ENCODE peak calls at places on chromosomes 2 and 18, in five cellular contexts. One of them, this sample, is unnamed.

GRCh38 chr18:76801567-76802505 is 20.5 kb upstream of the ZNF236 start:
- DNase-seq in GM10248: peak
- DNase-seq in GM12865: peak
- DNase-seq in WTC11: peak
- DNase-seq in ascending aorta: no peak
- DNase-seq in this sample: peak

GRCh38 chr2:157782057-157782845 is 93.9 kb downstream of the ACVR1 start:
- DNase-seq in WTC11: no peak
- DNase-seq in ascending aorta: no peak
- DNase-seq in GM12865: no peak
- DNase-seq in GM10248: no peak
- DNase-seq in this sample: peak

GRCh38 chr2:229174794-229175529 is 96.1 kb downstream of the PID1 start:
- DNase-seq in GM12865: no peak
- DNase-seq in GM10248: no peak
- DNase-seq in WTC11: no peak
- DNase-seq in ascending aorta: no peak
- DNase-seq in this sample: no peak

GRCh38 chr2:129877795-129878775 is 101.4 kb upstream of the RAB6C start:
- DNase-seq in GM10248: peak
- DNase-seq in ascending aorta: no peak
- DNase-seq in GM12865: no peak
- DNase-seq in WTC11: peak
- DNase-seq in this sample: no peak

GRCh38 chr18:3329871-3330270 is 67.9 kb downstream of the MYL12B start:
- DNase-seq in ascending aorta: no peak
- DNase-seq in WTC11: no peak
- DNase-seq in GM12865: no peak
- DNase-seq in GM10248: no peak
- DNase-seq in this sample: no peak

GRCh38 chr2:69943000-69943840 is 18.2 kb downstream of the ASPRV1 start:
- DNase-seq in WTC11: no peak
- DNase-seq in GM10248: no peak
- DNase-seq in ascending aorta: no peak
- DNase-seq in GM12865: no peak
- DNase-seq in this sample: peak

GRCh38 chr2:191302459-191303155 is 57.4 kb downstream of the MYO1B start:
- DNase-seq in WTC11: no peak
- DNase-seq in GM10248: no peak
- DNase-seq in GM12865: peak
- DNase-seq in ascending aorta: no peak
- DNase-seq in this sample: peak

GRCh38 chr2:95036491-95037289 is 11.2 kb downstream of the MAL start:
- DNase-seq in GM12865: no peak
- DNase-seq in WTC11: no peak
- DNase-seq in ascending aorta: no peak
- DNase-seq in GM10248: no peak
- DNase-seq in this sample: no peak

GRCh38 chr2:10426726-10427567 is 21.2 kb downstream of the ODC1 start:
- DNase-seq in GM10248: no peak
- DNase-seq in ascending aorta: no peak
- DNase-seq in WTC11: no peak
- DNase-seq in GM12865: no peak
- DNase-seq in this sample: no peak

GRCh38 chr2:138898855-138899254 is 118.7 kb upstream of the NXPH2 start:
- DNase-seq in WTC11: no peak
- DNase-seq in GM12865: no peak
- DNase-seq in GM10248: no peak
- DNase-seq in ascending aorta: no peak
- DNase-seq in this sample: no peak

GRCh38 chr18:47545613-47546012 is 294.2 kb upstream of the SKOR2 start:
- DNase-seq in WTC11: peak
- DNase-seq in ascending aorta: no peak
- DNase-seq in GM12865: peak
- DNase-seq in GM10248: no peak
- DNase-seq in this sample: no peak

GRCh38 chr18:63155169-63155852 is 164.3 kb downstream of the BCL2 start:
- DNase-seq in ascending aorta: no peak
- DNase-seq in GM12865: peak
- DNase-seq in GM10248: peak
- DNase-seq in WTC11: peak
- DNase-seq in this sample: peak

DNA sequence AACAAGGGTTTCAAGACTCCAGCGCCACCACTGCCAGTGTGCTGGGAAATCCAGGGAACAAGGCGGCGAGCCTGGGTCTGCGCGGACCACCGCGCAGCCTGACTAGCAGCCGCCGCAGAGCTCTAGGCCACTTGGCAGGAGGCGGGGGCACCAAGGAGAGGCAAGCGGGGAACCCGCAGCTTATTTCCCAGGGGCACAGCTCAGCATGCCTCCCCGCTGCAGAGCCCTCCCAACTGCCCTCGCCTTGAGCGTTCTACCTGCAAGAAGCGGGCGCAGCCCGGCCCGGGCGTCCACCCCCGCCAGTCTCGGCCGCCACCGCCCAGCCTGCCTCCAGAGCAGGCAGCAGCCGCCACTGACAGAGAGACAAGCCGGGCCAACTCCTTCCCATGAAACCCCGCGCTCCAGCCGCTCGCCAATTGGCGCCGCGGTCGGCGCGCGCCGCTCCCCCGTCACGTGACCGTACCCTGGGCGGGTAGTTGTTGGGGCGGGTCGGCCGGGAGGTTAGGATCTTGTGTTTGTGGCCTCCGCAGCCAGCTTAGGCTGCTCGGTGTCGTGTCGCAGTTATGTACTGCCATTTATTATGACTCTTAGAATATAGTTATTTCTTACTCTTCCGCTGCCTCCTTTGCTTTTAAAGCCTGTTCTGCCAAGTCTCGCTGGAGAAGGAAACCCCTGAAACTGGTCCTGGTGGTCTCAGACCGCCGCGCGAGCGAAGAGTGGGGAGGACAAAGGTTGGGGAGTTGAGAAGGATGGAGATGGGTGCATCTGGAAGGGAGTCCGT is at the start of gene LNPK:
- DNase-seq in GM12865: peak
- DNase-seq in WTC11: peak
- DNase-seq in ascending aorta: peak
- DNase-seq in GM10248: peak
- DNase-seq in this sample: peak
- TF ChIP-seq CTCF in GM12865: no peak
- TF ChIP-seq CTCF in WTC11: no peak
- TF ChIP-seq CTCF in ascending aorta: no peak
- TF ChIP-seq CTCF in GM10248: no peak
- TF ChIP-seq CTCF in this sample: no peak

GRCh38 chr2:134277223-134277622 is 23.4 kb downstream of the MGAT5 start:
- DNase-seq in GM12865: no peak
- DNase-seq in ascending aorta: no peak
- DNase-seq in GM10248: no peak
- DNase-seq in WTC11: no peak
- DNase-seq in this sample: no peak

GRCh38 chr2:134280231-134280630 is 26.4 kb downstream of the MGAT5 start:
- DNase-seq in GM10248: no peak
- DNase-seq in GM12865: no peak
- DNase-seq in WTC11: no peak
- DNase-seq in ascending aorta: no peak
- DNase-seq in this sample: no peak

GRCh38 chr2:134280726-134281125 is 26.9 kb downstream of the MGAT5 start:
- DNase-seq in GM10248: no peak
- DNase-seq in GM12865: no peak
- DNase-seq in WTC11: no peak
- DNase-seq in ascending aorta: no peak
- DNase-seq in this sample: no peak

GRCh38 chr2:134278546-134278945 is 24.7 kb downstream of the MGAT5 start:
- DNase-seq in GM12865: no peak
- DNase-seq in GM10248: no peak
- DNase-seq in WTC11: no peak
- DNase-seq in ascending aorta: no peak
- DNase-seq in this sample: no peak

GRCh38 chr2:134279417-134279816 is 25.5 kb downstream of the MGAT5 start:
- DNase-seq in ascending aorta: no peak
- DNase-seq in WTC11: no peak
- DNase-seq in GM10248: no peak
- DNase-seq in GM12865: no peak
- DNase-seq in this sample: no peak
- TF ChIP-seq CTCF in ascending aorta: no peak
- TF ChIP-seq CTCF in WTC11: no peak
- TF ChIP-seq CTCF in GM10248: no peak
- TF ChIP-seq CTCF in GM12865: no peak
- TF ChIP-seq CTCF in this sample: no peak

GRCh38 chr2:199228887-199229819 is 228.6 kb downstream of the SATB2 start:
- DNase-seq in WTC11: no peak
- DNase-seq in GM10248: no peak
- DNase-seq in GM12865: peak
- DNase-seq in ascending aorta: no peak
- DNase-seq in this sample: peak
- TF ChIP-seq CTCF in WTC11: no peak
- TF ChIP-seq CTCF in GM10248: no peak
- TF ChIP-seq CTCF in GM12865: no peak
- TF ChIP-seq CTCF in ascending aorta: no peak
- TF ChIP-seq CTCF in this sample: no peak

DNA sequence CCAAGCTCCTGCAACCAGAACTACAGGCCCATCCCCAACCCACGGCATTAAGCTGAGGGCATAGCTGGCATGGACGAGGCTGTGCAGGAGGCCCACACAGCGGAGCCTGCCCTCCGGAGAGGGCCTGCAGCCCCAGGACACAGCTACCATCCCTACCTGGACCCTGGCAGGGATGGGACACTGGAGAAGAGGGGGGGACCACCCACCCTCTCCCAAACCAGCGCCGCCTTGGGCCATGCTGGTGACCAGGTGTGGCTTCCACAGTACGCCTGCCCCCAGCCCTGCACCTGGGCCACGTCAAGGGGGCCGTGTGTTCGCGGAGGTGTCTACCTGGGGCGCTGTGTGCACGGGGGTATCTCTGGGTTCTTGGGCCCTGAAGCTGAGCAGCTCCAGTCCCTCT is 18.5 kb downstream of the HS6ST1 start:
- DNase-seq in GM10248: no peak
- DNase-seq in WTC11: no peak
- DNase-seq in GM12865: no peak
- DNase-seq in ascending aorta: no peak
- DNase-seq in this sample: no peak
- TF ChIP-seq CTCF in GM10248: no peak
- TF ChIP-seq CTCF in WTC11: no peak
- TF ChIP-seq CTCF in GM12865: no peak
- TF ChIP-seq CTCF in ascending aorta: no peak
- TF ChIP-seq CTCF in this sample: no peak

DNA sequence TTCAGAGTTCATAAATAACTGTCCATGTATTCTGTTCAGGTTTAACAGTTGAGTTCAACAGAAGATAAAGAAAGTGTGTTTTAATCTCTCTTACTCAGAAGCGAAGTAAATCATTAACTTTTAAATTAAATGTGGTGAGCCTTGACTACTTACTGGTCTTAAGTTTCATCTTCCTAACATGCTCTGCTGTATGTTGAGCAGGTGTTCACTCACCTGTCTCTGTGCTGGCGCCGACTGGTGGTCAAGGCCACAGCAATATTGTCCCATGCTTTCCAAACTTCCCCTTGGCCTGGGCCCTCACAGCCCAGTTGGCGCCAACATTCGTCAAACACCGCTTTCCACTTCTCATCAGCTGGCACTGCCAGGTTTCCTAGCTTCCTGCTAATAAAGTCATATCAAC is 17.0 kb upstream of the MPP4 start:
- DNase-seq in GM12865: no peak
- DNase-seq in ascending aorta: no peak
- DNase-seq in GM10248: no peak
- DNase-seq in WTC11: no peak
- DNase-seq in this sample: no peak
- TF ChIP-seq CTCF in GM12865: no peak
- TF ChIP-seq CTCF in ascending aorta: no peak
- TF ChIP-seq CTCF in GM10248: no peak
- TF ChIP-seq CTCF in WTC11: no peak
- TF ChIP-seq CTCF in this sample: no peak

GRCh38 chr2:238172439-238172838 is 13.7 kb downstream of the ERFE start:
- DNase-seq in GM10248: no peak
- DNase-seq in GM12865: no peak
- DNase-seq in WTC11: no peak
- DNase-seq in ascending aorta: no peak
- DNase-seq in this sample: no peak

GRCh38 chr2:238169708-238170251 is 11.0 kb downstream of the ERFE start:
- DNase-seq in GM12865: no peak
- DNase-seq in GM10248: no peak
- DNase-seq in ascending aorta: no peak
- DNase-seq in WTC11: no peak
- DNase-seq in this sample: no peak

GRCh38 chr2:238170386-238171071 is 11.8 kb downstream of the ERFE start:
- DNase-seq in GM12865: no peak
- DNase-seq in WTC11: no peak
- DNase-seq in GM10248: no peak
- DNase-seq in ascending aorta: no peak
- DNase-seq in this sample: no peak

GRCh38 chr2:238173692-238174091 is 14.9 kb downstream of the ERFE start:
- DNase-seq in GM12865: no peak
- DNase-seq in WTC11: no peak
- DNase-seq in GM10248: no peak
- DNase-seq in ascending aorta: no peak
- DNase-seq in this sample: no peak

DNA sequence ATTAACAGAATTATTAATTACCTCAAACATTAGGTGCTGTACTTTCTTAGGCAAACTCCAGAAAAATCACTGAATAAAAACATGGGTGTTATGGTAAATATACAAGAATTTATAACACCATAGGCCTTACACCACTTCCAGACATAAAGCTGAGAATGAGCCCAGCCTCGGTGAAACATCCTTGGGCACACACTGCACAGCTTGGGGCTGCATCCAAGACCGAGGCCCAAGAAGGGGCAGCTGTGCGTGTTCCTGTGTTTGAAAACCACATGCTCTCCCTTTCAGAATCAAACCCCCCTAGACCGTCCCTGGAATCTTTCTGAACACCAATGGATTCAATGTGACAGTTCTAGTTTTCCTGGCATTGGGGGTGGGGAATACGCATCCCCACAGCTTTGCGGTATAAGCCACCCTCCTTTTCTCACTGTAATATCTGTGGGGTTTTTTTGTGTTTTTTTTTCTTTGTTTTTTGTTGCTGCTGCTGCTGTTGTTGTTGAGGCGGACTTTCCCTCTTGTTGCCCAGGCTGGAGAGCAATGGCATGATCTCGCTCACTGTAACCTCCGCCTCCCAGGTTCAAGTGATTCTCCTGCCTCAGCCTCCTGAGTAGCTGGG is 12.9 kb downstream of the ERFE start:
- DNase-seq in WTC11: no peak
- DNase-seq in GM12865: no peak
- DNase-seq in ascending aorta: no peak
- DNase-seq in GM10248: no peak
- DNase-seq in this sample: no peak
- TF ChIP-seq CTCF in WTC11: no peak
- TF ChIP-seq CTCF in GM12865: no peak
- TF ChIP-seq CTCF in ascending aorta: no peak
- TF ChIP-seq CTCF in GM10248: no peak
- TF ChIP-seq CTCF in this sample: no peak

GRCh38 chr18:34224423-34225217 is at the start of gene NOL4:
- DNase-seq in GM10248: peak
- DNase-seq in GM12865: peak
- DNase-seq in ascending aorta: no peak
- DNase-seq in WTC11: peak
- DNase-seq in this sample: peak
- TF ChIP-seq CTCF in GM10248: peak
- TF ChIP-seq CTCF in GM12865: peak
- TF ChIP-seq CTCF in ascending aorta: peak
- TF ChIP-seq CTCF in WTC11: peak
- TF ChIP-seq CTCF in this sample: no peak